ENCODE peak calls at places on chromosomes 6 and 20, in five cellular contexts. J, H, C, D and R are unnamed samples. For H3K27me3, the result is how much of the 10 kb centered on the place peaks cover.

GRCh38 chr6:168261234-168261633 is 58.3 kb downstream of the DACT2 start:
- DNase-seq in J (no peak), H (no peak), D (no peak), C (no peak), R (no peak)

GRCh38 chr6:26388441-26388840 is 5.5 kb downstream of the BTN2A2 start:
- DNase-seq in H (no peak), D (no peak), C (no peak), J (no peak), R (no peak)

GRCh38 chr6:62640749-62641148 is 354.7 kb upstream of the KHDRBS2 start:
- DNase-seq in C (no peak), H (no peak), J (no peak), D (no peak), R (no peak)

GRCh38 chr20:50286609-50287008 is 96.0 kb downstream of the CEBPB start:
- DNase-seq in J (peak), H (peak), C (peak), D (no peak), R (no peak)

GRCh38 chr20:3129094-3129493 is 30.6 kb downstream of the FASTKD5 start:
- DNase-seq in H (no peak), J (no peak), D (no peak), C (no peak), R (no peak)

GRCh38 chr6:144912474-144912873 is 627.3 kb downstream of the UTRN start:
- DNase-seq in D (no peak), C (no peak), H (no peak), J (no peak), R (no peak)

GRCh38 chr20:50415516-50416268 is 94.5 kb upstream of the PTPN1 start:
- DNase-seq in D (no peak), J (peak), H (peak), C (peak), R (peak)

GRCh38 chr20:45313943-45314342 is 5.8 kb upstream of the MATN4 start:
- DNase-seq in H (no peak), J (no peak), D (no peak), C (no peak), R (no peak)

GRCh38 chr20:55269913-55270312 is 735.4 kb downstream of the CBLN4 start:
- DNase-seq in J (no peak), D (no peak), C (no peak), H (no peak), R (no peak)

GRCh38 chr6:15434263-15434662 is 188.4 kb downstream of the JARID2 start:
- DNase-seq in H (no peak), J (no peak), C (no peak), D (no peak), R (no peak)

GRCh38 chr20:8121666-8122065 is 10.4 kb upstream of the PLCB1 start:
- DNase-seq in C (no peak), D (no peak), H (no peak), J (no peak), R (no peak)

GRCh38 chr6:100346203-100346602 is 118.5 kb downstream of the SIM1 start:
- DNase-seq in H (no peak), C (no peak), D (no peak), J (no peak), R (no peak)

GRCh38 chr6:129498950-129499870 is 210.8 kb downstream of the ARHGAP18 start:
- DNase-seq in J (no peak), D (peak), C (peak), H (no peak), R (no peak)

GRCh38 chr20:22410556-22411130 is 173.7 kb downstream of the FOXA2 start:
- DNase-seq in D (no peak), J (no peak), C (no peak), H (no peak), R (no peak)

GRCh38 chr20:22414354-22414753 is 170.0 kb downstream of the FOXA2 start:
- DNase-seq in C (no peak), H (no peak), D (no peak), J (no peak), R (no peak)

GRCh38 chr20:22408521-22409402 is 175.6 kb downstream of the FOXA2 start:
- DNase-seq in C (no peak), H (no peak), J (no peak), D (no peak), R (no peak)

GRCh38 chr20:22412977-22413868 is 171.1 kb downstream of the FOXA2 start:
- DNase-seq in H (no peak), D (no peak), C (no peak), J (no peak), R (no peak)

GRCh38 chr20:22411568-22412450 is 172.6 kb downstream of the FOXA2 start:
- DNase-seq in D (no peak), J (peak), H (no peak), C (peak), R (no peak)
- H3K27me3 ChIP-seq in D (under half), J (under half), H (under half), C (under half), R (under half)

GRCh38 chr6:133415262-133415661 is 174.1 kb downstream of the EYA4 start:
- DNase-seq in H (no peak), J (no peak), D (no peak), C (no peak), R (no peak)

GRCh38 chr6:133407320-133408100 is 166.4 kb downstream of the EYA4 start:
- DNase-seq in D (no peak), H (no peak), C (no peak), J (no peak), R (no peak)

GRCh38 chr6:133411757-133412156 is 170.6 kb downstream of the EYA4 start:
- DNase-seq in J (no peak), C (no peak), H (no peak), D (no peak), R (no peak)

GRCh38 chr6:133408543-133408942 is 167.4 kb downstream of the EYA4 start:
- DNase-seq in J (no peak), H (no peak), D (no peak), C (no peak), R (no peak)

DNA sequence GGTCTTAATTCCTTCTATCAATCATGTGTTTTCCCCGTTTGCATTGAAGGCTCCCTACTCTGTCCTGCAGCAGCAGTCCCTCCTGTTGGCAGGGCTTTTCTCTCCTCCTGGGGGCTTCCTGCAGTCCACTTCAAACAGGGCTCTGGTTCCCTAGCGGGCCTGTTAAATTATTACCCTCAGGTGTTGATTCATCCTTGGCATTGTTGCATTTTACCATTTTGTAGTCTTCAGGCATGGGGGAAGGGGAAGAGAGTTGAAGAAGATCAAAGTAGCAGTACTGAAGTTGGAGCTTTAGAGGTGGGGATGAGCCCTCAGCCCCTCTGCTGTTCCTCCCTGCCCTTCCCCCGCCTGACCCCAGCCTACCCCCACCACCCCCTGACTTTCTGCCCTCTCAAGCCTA is 169.5 kb downstream of the EYA4 start:
- DNase-seq in J (no peak), C (no peak), H (no peak), D (no peak), R (no peak)
- H3K27ac ChIP-seq in J (no peak), C (no peak), H (no peak), D (no peak), R (no peak)

GRCh38 chr6:32151885-32152311 is at the start of gene PRRT1:
- DNase-seq in D (no peak), C (no peak), H (no peak), J (no peak), R (peak)

GRCh38 chr6:32153252-32153834 is 598 bp upstream of the PPT2 start:
- DNase-seq in C (peak), H (no peak), J (peak), D (peak), R (no peak)

GRCh38 chr6:32152414-32153251 is 894 bp upstream of the PRRT1 start:
- DNase-seq in C (no peak), D (peak), J (no peak), H (no peak), R (no peak)

GRCh38 chr6:32154514-32155161 is 697 bp downstream of the PPT2 start:
- DNase-seq in J (peak), H (peak), D (peak), C (peak), R (peak)

GRCh38 chr6:32153835-32154513 is at the start of gene PPT2:
- DNase-seq in J (peak), C (peak), D (peak), H (peak), R (peak)
- TF ChIP-seq CTCF in J (no peak), C (no peak), D (no peak), H (no peak), R (no peak)

GRCh38 chr20:33159713-33160112 is 8.2 kb upstream of the BPIFA2 start:
- DNase-seq in J (no peak), C (no peak), H (no peak), D (no peak), R (no peak)
- H3K27me3 ChIP-seq in J (under half), C (under half), H (under half), D (under half), R (under half)

DNA sequence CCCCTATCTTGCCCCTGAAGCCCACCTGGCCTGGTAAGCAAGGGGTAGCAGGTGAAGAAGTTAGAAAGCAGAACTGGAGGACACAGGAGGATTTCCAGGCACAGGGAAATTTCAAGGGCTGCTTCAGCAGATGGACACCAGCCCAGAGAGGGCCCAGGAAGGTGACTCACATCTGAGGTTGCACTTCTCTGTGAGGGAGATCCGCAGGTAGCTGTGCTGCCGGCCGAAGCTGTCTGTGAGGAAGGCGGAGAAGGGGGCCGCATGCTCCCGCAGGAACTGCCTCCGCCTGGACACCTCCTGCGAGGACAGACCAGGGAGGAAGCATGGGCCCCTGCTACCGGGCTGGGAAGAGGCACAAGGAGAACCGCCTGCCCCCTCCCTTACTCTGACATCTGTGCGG is 7.1 kb downstream of the MOCS1 start:
- DNase-seq in H (no peak), C (no peak), J (no peak), D (no peak), R (no peak)
- H3K27ac ChIP-seq in H (peak), C (peak), J (no peak), D (no peak), R (peak)

GRCh38 chr6:30542915-30543314 is 13.4 kb downstream of the GNL1 start:
- DNase-seq in C (no peak), H (no peak), J (no peak), D (no peak), R (no peak)
- TF ChIP-seq CTCF in C (no peak), H (no peak), J (no peak), D (peak), R (no peak)

GRCh38 chr6:33874136-33874535 is 70.3 kb upstream of the MLN start:
- DNase-seq in J (no peak), H (no peak), D (no peak), C (no peak), R (no peak)

GRCh38 chr6:33875141-33875581 is 71.4 kb upstream of the MLN start:
- DNase-seq in J (no peak), D (no peak), C (no peak), H (no peak), R (no peak)

GRCh38 chr6:33878541-33878940 is 74.7 kb upstream of the MLN start:
- DNase-seq in J (no peak), H (no peak), D (no peak), C (no peak), R (no peak)

GRCh38 chr6:33877982-33878381 is 74.2 kb upstream of the MLN start:
- DNase-seq in J (no peak), D (no peak), H (no peak), C (no peak), R (no peak)

DNA sequence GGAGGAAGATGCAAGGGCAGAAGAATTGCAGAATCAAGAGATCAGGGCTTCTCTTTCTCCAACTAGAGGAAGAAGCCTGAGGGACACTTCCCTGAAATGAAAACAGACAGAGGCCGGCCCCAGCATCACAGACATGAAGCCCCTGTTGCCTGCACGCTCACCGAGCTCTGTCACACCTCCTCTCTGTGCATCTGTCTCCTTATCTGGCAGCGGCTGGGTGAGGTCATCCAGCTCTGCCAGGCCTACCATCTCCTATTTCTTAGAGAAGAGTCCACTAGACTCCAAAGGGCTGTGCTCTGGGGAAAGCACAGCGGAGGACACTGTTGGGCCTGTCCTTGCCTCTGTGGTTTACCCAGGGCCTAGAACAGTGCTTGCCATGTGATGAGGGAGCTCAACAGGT is 71.9 kb upstream of the MLN start:
- DNase-seq in C (no peak), J (no peak), H (no peak), D (no peak), R (no peak)
- H3K27me3 ChIP-seq in C (under half), J (half or more), H (under half), D (under half), R (under half)

DNA sequence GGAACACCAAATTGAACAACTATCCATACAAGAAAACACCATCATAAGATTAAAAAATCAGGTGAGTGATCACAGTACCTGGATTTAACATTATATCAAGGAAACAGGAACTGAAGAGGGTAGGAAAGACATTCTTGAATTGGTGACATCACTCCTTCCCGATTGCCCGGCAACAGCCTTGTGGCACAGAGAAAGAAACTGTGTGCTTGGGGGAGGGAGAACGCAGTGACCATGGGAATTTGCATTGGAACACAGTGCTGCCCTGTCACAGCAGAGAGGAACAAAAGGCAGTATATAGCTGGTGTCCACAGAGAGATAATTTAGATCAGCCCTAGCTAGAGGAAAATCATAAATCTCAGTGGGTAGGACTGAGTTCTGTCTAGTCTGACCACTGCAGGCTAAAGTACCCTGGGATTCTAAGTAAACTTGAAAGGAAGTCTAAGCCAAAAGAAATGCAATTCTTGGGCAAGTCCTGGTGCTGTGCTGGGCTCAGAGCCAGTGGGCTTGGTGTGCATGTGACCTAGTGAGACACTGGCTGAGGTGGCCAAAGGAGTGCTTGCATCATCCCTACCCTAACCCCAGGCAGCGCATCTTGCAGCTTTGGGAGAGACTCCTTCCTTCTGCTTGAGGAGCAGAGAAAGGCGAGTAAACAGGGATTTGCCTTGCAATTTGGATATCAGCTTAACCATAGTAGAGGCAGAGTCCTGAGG is 697.6 kb downstream of the HACE1 start:
- DNase-seq in H (no peak), D (no peak), C (peak), J (no peak), R (no peak)
- H3K27ac ChIP-seq in H (no peak), D (no peak), C (no peak), J (no peak), R (no peak)

GRCh38 chr6:108902389-108902792 is 54.2 kb downstream of the ARMC2 start:
- DNase-seq in J (no peak), D (no peak), C (no peak), H (no peak), R (no peak)

GRCh38 chr6:108904731-108905130 is 56.5 kb downstream of the ARMC2 start:
- DNase-seq in H (no peak), C (no peak), D (no peak), J (no peak), R (no peak)

DNA sequence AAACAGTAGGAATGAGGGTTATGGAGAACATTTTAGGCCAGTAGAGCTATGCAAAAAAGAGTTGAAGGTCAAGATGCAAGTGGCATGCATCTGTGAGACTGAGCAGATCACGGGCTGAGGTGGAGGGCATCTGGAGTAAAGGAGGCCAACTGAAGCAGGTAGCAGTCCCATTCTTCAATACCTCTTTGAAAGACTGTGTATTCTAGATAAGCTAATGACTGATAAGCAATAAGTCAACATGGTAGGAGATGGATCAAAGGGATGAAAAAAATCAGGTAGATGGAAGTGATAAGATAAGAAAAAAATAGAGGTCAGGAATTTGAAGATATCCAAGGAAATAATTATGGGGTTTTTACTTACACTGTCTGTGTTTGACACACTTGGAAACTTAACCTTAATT is 55.6 kb downstream of the ARMC2 start:
- DNase-seq in H (no peak), D (no peak), C (no peak), J (no peak), R (no peak)
- TF ChIP-seq CTCF in H (no peak), D (no peak), C (no peak), J (no peak), R (no peak)

GRCh38 chr20:62228982-62229545 is 9.0 kb upstream of the HRH3 start:
- DNase-seq in H (no peak), J (no peak), D (no peak), C (no peak), R (no peak)
- H3K27me3 ChIP-seq in H (under half), J (under half), D (under half), C (under half), R (under half)